ENCODE peak calls at places on chromosomes 11 and 22, in seven cellular contexts. One of them, this sample, is unnamed.

GRCh38 chr11:68398870-68399865 is 61.4 kb upstream of the PPP6R3 start:
- DNase-seq in mesendoderm: no peak
- DNase-seq in trophoblast cell: no peak
- DNase-seq in IMR-90: no peak
- DNase-seq in H9: no peak
- DNase-seq in mesenchymal stem cell: no peak
- DNase-seq in H1: no peak
- DNase-seq in this sample: no peak

GRCh38 chr11:19453893-19454292 is 213.1 kb upstream of the E2F8 start:
- DNase-seq in mesendoderm: no peak
- DNase-seq in trophoblast cell: peak; percentile 23
- DNase-seq in IMR-90: peak; percentile 5
- DNase-seq in H9: no peak
- DNase-seq in mesenchymal stem cell: no peak
- DNase-seq in H1: no peak
- DNase-seq in this sample: no peak

GRCh38 chr11:69377029-69377952 is 83.3 kb downstream of the MYEOV start:
- DNase-seq in mesendoderm: no peak
- DNase-seq in trophoblast cell: no peak
- DNase-seq in IMR-90: no peak
- DNase-seq in H9: no peak
- DNase-seq in mesenchymal stem cell: no peak
- DNase-seq in H1: no peak
- DNase-seq in this sample: no peak

GRCh38 chr11:102154806-102155205 is 44.6 kb downstream of the YAP1 start:
- DNase-seq in mesendoderm: no peak
- DNase-seq in trophoblast cell: no peak
- DNase-seq in IMR-90: no peak
- DNase-seq in H9: no peak
- DNase-seq in mesenchymal stem cell: peak; percentile 64
- DNase-seq in H1: no peak
- DNase-seq in this sample: no peak

GRCh38 chr11:70764356-70764905 is 366.1 kb downstream of the CTTN start:
- DNase-seq in mesendoderm: no peak
- DNase-seq in trophoblast cell: no peak
- DNase-seq in IMR-90: no peak
- DNase-seq in H9: no peak
- DNase-seq in mesenchymal stem cell: no peak
- DNase-seq in H1: no peak
- DNase-seq in this sample: no peak

GRCh38 chr11:61917357-61918109 is at the start of gene RAB3IL1:
- DNase-seq in mesendoderm: peak; percentile 69
- DNase-seq in trophoblast cell: peak; percentile 61
- DNase-seq in IMR-90: no peak
- DNase-seq in H9: peak; percentile 71
- DNase-seq in mesenchymal stem cell: peak; percentile 40
- DNase-seq in H1: peak; percentile 81
- DNase-seq in this sample: peak; percentile 56

GRCh38 chr22:30056015-30056414 is 24.2 kb upstream of the HORMAD2 start:
- DNase-seq in mesendoderm: no peak
- DNase-seq in trophoblast cell: no peak
- DNase-seq in IMR-90: no peak
- DNase-seq in H9: no peak
- DNase-seq in mesenchymal stem cell: no peak
- DNase-seq in H1: no peak
- DNase-seq in this sample: no peak

GRCh38 chr11:121237686-121238658 is 54.6 kb upstream of the SC5D start:
- DNase-seq in mesendoderm: no peak
- DNase-seq in trophoblast cell: no peak
- DNase-seq in IMR-90: peak; percentile 62
- DNase-seq in H9: no peak
- DNase-seq in mesenchymal stem cell: peak; percentile 40
- DNase-seq in H1: no peak
- DNase-seq in this sample: no peak

GRCh38 chr11:62077136-62077535 is 46.7 kb upstream of the INCENP start:
- DNase-seq in mesendoderm: no peak
- DNase-seq in trophoblast cell: peak; percentile 86
- DNase-seq in IMR-90: peak; percentile 30
- DNase-seq in H9: no peak
- DNase-seq in mesenchymal stem cell: peak; percentile 15
- DNase-seq in H1: no peak
- DNase-seq in this sample: no peak

GRCh38 chr11:42709216-42709615 is 602.6 kb upstream of the API5 start:
- DNase-seq in mesendoderm: no peak
- DNase-seq in trophoblast cell: no peak
- DNase-seq in IMR-90: no peak
- DNase-seq in H9: no peak
- DNase-seq in mesenchymal stem cell: no peak
- DNase-seq in H1: no peak
- DNase-seq in this sample: no peak

GRCh38 chr11:90288207-90288821 is 65.5 kb upstream of the CHORDC1 start:
- DNase-seq in mesendoderm: peak; percentile 46
- DNase-seq in trophoblast cell: peak; percentile 61
- DNase-seq in IMR-90: peak; percentile 3
- DNase-seq in H9: no peak
- DNase-seq in mesenchymal stem cell: peak; percentile 13
- DNase-seq in H1: no peak
- DNase-seq in this sample: peak; percentile 9

GRCh38 chr11:88435405-88435804 is 97.9 kb upstream of the CTSC start:
- DNase-seq in mesendoderm: no peak
- DNase-seq in trophoblast cell: no peak
- DNase-seq in IMR-90: peak; percentile 73
- DNase-seq in H9: no peak
- DNase-seq in mesenchymal stem cell: no peak
- DNase-seq in H1: no peak
- DNase-seq in this sample: no peak

GRCh38 chr11:46247090-46247489 is 30.4 kb upstream of the CREB3L1 start:
- DNase-seq in mesendoderm: no peak
- DNase-seq in trophoblast cell: no peak
- DNase-seq in IMR-90: no peak
- DNase-seq in H9: no peak
- DNase-seq in mesenchymal stem cell: no peak
- DNase-seq in H1: no peak
- DNase-seq in this sample: no peak

GRCh38 chr11:113849713-113850112 is 25.7 kb downstream of the USP28 start:
- DNase-seq in mesendoderm: peak; percentile 21
- DNase-seq in trophoblast cell: no peak
- DNase-seq in IMR-90: no peak
- DNase-seq in H9: peak; percentile 83
- DNase-seq in mesenchymal stem cell: no peak
- DNase-seq in H1: peak; percentile 60
- DNase-seq in this sample: no peak

GRCh38 chr11:126927628-126928027 is 72.9 kb downstream of the KIRREL3 start:
- DNase-seq in mesendoderm: peak; percentile 43
- DNase-seq in trophoblast cell: peak; percentile 87
- DNase-seq in IMR-90: peak; percentile 20
- DNase-seq in H9: no peak
- DNase-seq in mesenchymal stem cell: no peak
- DNase-seq in H1: no peak
- DNase-seq in this sample: no peak

GRCh38 chr11:42043312-42043711 is 583.9 kb upstream of the LRRC4C start:
- DNase-seq in mesendoderm: no peak
- DNase-seq in trophoblast cell: no peak
- DNase-seq in IMR-90: no peak
- DNase-seq in H9: no peak
- DNase-seq in mesenchymal stem cell: no peak
- DNase-seq in H1: no peak
- DNase-seq in this sample: no peak

GRCh38 chr11:95500466-95500865 is 269.5 kb upstream of the SESN3 start:
- DNase-seq in mesendoderm: peak; percentile 19
- DNase-seq in trophoblast cell: no peak
- DNase-seq in IMR-90: no peak
- DNase-seq in H9: no peak
- DNase-seq in mesenchymal stem cell: no peak
- DNase-seq in H1: no peak
- DNase-seq in this sample: no peak

GRCh38 chr11:70498976-70499801 is 100.9 kb downstream of the CTTN start:
- DNase-seq in mesendoderm: no peak
- DNase-seq in trophoblast cell: no peak
- DNase-seq in IMR-90: no peak
- DNase-seq in H9: no peak
- DNase-seq in mesenchymal stem cell: no peak
- DNase-seq in H1: no peak
- DNase-seq in this sample: no peak

DNA sequence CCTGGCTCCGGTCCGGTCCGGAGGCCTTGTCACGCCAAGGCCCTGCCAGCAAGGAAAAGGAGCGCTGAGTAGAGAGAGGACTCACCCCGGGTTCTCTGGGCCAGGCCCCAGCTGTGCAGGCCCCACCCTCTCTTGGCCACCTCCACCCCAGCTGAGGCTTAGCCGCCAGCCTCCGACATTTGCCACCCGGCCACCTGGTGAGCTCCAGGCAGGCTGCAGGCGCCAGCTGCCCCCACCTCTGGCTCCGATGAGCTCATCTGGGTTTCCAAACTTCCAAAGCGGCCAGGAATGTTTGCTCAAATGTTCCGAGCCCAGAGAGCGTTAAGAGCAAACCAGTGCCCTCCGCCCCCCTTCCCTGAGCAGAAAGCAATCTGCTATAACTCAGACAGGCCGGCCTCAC is 9.0 kb upstream of the MN1 start:
- DNase-seq in mesendoderm: peak; percentile 80
- DNase-seq in trophoblast cell: peak; percentile 14
- DNase-seq in IMR-90: peak; percentile 68
- DNase-seq in H9: no peak
- DNase-seq in mesenchymal stem cell: peak; percentile 57
- DNase-seq in H1: no peak
- DNase-seq in this sample: no peak
- H3K23ac ChIP-seq in mesendoderm: no peak overlapping the region
- H3K23ac ChIP-seq in trophoblast cell: no peak overlapping the region
- H3K23ac ChIP-seq in IMR-90: no peak overlapping the region
- H3K23ac ChIP-seq in H9: no peak overlapping the region
- H3K23ac ChIP-seq in mesenchymal stem cell: no peak overlapping the region
- H3K23ac ChIP-seq in H1: no peak overlapping the region
- H3K23ac ChIP-seq in this sample: peak overlapping the region; percentile 46

DNA sequence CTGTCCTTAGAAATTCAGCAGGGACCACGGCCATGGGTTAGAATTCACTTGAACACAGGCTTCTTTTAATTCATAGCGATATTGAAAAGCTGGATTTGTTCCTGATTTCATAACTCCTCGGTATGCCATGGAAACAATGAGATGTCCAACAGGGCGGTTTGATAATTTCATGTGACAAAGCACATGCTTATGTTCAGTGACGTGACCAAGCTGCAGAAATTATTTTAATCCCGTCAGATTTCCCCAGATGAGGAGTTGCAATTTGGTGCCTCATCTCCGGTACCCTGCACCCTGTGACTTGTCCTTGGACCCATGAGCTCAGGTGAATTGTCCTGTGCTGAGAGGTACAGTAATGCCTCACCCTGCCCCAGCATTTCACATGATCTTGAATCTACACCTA is 81.7 kb downstream of the C11orf91 start:
- DNase-seq in mesendoderm: no peak
- DNase-seq in trophoblast cell: peak; percentile 50
- DNase-seq in IMR-90: no peak
- DNase-seq in H9: no peak
- DNase-seq in mesenchymal stem cell: no peak
- DNase-seq in H1: no peak
- DNase-seq in this sample: no peak
- H3K23ac ChIP-seq in mesendoderm: no peak overlapping the region
- H3K23ac ChIP-seq in trophoblast cell: no peak overlapping the region
- H3K23ac ChIP-seq in IMR-90: peak overlapping the region; percentile 25
- H3K23ac ChIP-seq in H9: no peak overlapping the region
- H3K23ac ChIP-seq in mesenchymal stem cell: no peak overlapping the region
- H3K23ac ChIP-seq in H1: no peak overlapping the region
- H3K23ac ChIP-seq in this sample: no peak overlapping the region

GRCh38 chr11:16999116-16999515 is 15.1 kb downstream of the PLEKHA7 start:
- DNase-seq in mesendoderm: no peak
- DNase-seq in trophoblast cell: no peak
- DNase-seq in IMR-90: no peak
- DNase-seq in H9: no peak
- DNase-seq in mesenchymal stem cell: no peak
- DNase-seq in H1: no peak
- DNase-seq in this sample: no peak

GRCh38 chr11:16997624-16998023 is 16.6 kb downstream of the PLEKHA7 start:
- DNase-seq in mesendoderm: no peak
- DNase-seq in trophoblast cell: no peak
- DNase-seq in IMR-90: no peak
- DNase-seq in H9: no peak
- DNase-seq in mesenchymal stem cell: no peak
- DNase-seq in H1: no peak
- DNase-seq in this sample: no peak

GRCh38 chr11:16989554-16989953 is 24.7 kb downstream of the PLEKHA7 start:
- DNase-seq in mesendoderm: no peak
- DNase-seq in trophoblast cell: no peak
- DNase-seq in IMR-90: no peak
- DNase-seq in H9: no peak
- DNase-seq in mesenchymal stem cell: no peak
- DNase-seq in H1: no peak
- DNase-seq in this sample: no peak

GRCh38 chr11:16992846-16993245 is 21.4 kb downstream of the PLEKHA7 start:
- DNase-seq in mesendoderm: no peak
- DNase-seq in trophoblast cell: no peak
- DNase-seq in IMR-90: no peak
- DNase-seq in H9: no peak
- DNase-seq in mesenchymal stem cell: no peak
- DNase-seq in H1: no peak
- DNase-seq in this sample: no peak

DNA sequence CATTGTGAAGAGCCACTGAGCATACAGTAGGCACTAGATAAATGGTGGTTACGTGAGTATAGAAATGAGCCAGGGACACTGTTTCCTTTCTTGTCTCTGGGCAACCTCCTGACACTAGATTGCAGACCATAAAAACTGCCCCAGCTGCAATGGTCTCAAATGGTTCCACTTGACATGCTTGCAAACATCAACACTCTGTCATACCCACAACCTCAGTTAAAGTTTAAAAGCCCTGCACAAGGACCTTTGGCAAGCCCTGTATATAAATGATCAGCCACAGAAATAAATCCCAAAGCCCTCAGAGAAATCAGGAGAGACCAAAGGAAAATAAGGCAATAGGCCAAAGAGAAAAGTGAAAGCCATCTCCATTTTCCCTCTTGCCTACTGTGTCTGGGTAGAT is 20.7 kb downstream of the PLEKHA7 start:
- DNase-seq in mesendoderm: no peak
- DNase-seq in trophoblast cell: no peak
- DNase-seq in IMR-90: no peak
- DNase-seq in H9: no peak
- DNase-seq in mesenchymal stem cell: no peak
- DNase-seq in H1: no peak
- DNase-seq in this sample: no peak
- H3K23ac ChIP-seq in mesendoderm: no peak overlapping the region
- H3K23ac ChIP-seq in trophoblast cell: no peak overlapping the region
- H3K23ac ChIP-seq in IMR-90: no peak overlapping the region
- H3K23ac ChIP-seq in H9: no peak overlapping the region
- H3K23ac ChIP-seq in mesenchymal stem cell: no peak overlapping the region
- H3K23ac ChIP-seq in H1: no peak overlapping the region
- H3K23ac ChIP-seq in this sample: no peak overlapping the region

DNA sequence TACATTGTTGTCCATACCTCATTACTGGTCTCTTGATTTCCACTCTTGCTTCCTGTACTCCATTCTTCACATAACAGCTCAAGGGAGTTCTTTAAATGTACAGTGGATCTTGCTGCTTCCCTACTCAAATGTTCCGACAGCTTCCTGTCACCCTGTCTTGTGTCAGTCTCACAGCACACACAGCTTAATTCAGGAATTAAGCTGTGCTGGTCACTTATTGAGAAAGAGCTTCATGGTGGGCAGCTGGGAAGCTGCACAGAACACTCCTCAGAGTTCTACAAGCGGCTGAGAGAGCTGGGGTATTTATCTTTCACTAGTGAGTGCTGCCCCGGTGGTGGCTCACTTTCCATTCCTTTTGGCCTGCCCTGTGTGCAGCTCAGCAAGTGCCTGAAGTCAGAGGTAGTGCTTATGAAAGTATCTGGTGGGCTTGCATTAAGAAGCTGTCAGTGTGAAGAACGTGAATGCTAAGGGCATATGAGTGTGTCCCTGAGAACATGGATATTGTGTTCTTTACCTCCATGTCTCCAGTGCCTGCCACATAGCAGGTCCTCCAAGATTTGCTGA is 48.7 kb downstream of the KCNQ1OT1 start:
- DNase-seq in mesendoderm: no peak
- DNase-seq in trophoblast cell: peak; percentile 9
- DNase-seq in IMR-90: no peak
- DNase-seq in H9: no peak
- DNase-seq in mesenchymal stem cell: no peak
- DNase-seq in H1: no peak
- DNase-seq in this sample: no peak
- H3K23ac ChIP-seq in mesendoderm: no peak overlapping the region
- H3K23ac ChIP-seq in trophoblast cell: no peak overlapping the region
- H3K23ac ChIP-seq in IMR-90: no peak overlapping the region
- H3K23ac ChIP-seq in H9: no peak overlapping the region
- H3K23ac ChIP-seq in mesenchymal stem cell: no peak overlapping the region
- H3K23ac ChIP-seq in H1: no peak overlapping the region
- H3K23ac ChIP-seq in this sample: no peak overlapping the region

This sample was measured in neuronal stem cell.